ENCODE peak calls at places on chromosomes 1 and 21, in six cellular contexts. One of them, this sample, is unnamed.

GRCh38 chr1:95207223-95207935 is 26.6 kb upstream of the RWDD3 start:
- DNase-seq in MM.1S: no peak
- DNase-seq in neural progenitor cell: no peak
- DNase-seq in SK-N-SH: peak; percentile 35
- DNase-seq in GM23248: no peak
- DNase-seq in HCT116: no peak
- DNase-seq in this sample: no peak

GRCh38 chr1:9561429-9561828 is 22.2 kb downstream of the SLC25A33 start:
- DNase-seq in MM.1S: no peak
- DNase-seq in neural progenitor cell: no peak
- DNase-seq in SK-N-SH: peak; percentile 30
- DNase-seq in GM23248: peak; percentile 99
- DNase-seq in HCT116: no peak
- DNase-seq in this sample: peak; percentile 80

GRCh38 chr1:47779613-47780012 is 217.6 kb downstream of the TRABD2B start:
- DNase-seq in MM.1S: no peak
- DNase-seq in neural progenitor cell: no peak
- DNase-seq in SK-N-SH: no peak
- DNase-seq in GM23248: no peak
- DNase-seq in HCT116: no peak
- DNase-seq in this sample: no peak

GRCh38 chr1:19372136-19372514 is 60.0 kb downstream of the SLC66A1 start:
- DNase-seq in MM.1S: no peak
- DNase-seq in neural progenitor cell: no peak
- DNase-seq in SK-N-SH: peak; percentile 86
- DNase-seq in GM23248: peak; percentile 68
- DNase-seq in HCT116: no peak
- DNase-seq in this sample: no peak

GRCh38 chr1:9758559-9759121 is 65.1 kb downstream of the CLSTN1 start:
- DNase-seq in MM.1S: no peak
- DNase-seq in neural progenitor cell: no peak
- DNase-seq in SK-N-SH: no peak
- DNase-seq in GM23248: no peak
- DNase-seq in HCT116: no peak
- DNase-seq in this sample: peak; percentile 5

GRCh38 chr1:46983825-46984586 is 39.5 kb upstream of the CYP4X1 start:
- DNase-seq in MM.1S: no peak
- DNase-seq in neural progenitor cell: no peak
- DNase-seq in SK-N-SH: no peak
- DNase-seq in GM23248: peak; percentile 4
- DNase-seq in HCT116: no peak
- DNase-seq in this sample: no peak

GRCh38 chr1:228650141-228650540 is 85.1 kb upstream of the RHOU start:
- DNase-seq in MM.1S: no peak
- DNase-seq in neural progenitor cell: peak; percentile 65
- DNase-seq in SK-N-SH: no peak
- DNase-seq in GM23248: no peak
- DNase-seq in HCT116: no peak
- DNase-seq in this sample: no peak

GRCh38 chr1:1204425-1204920 is 1.9 kb downstream of the TNFRSF18 start:
- DNase-seq in MM.1S: no peak
- DNase-seq in neural progenitor cell: no peak
- DNase-seq in SK-N-SH: peak; percentile 24
- DNase-seq in GM23248: no peak
- DNase-seq in HCT116: no peak
- DNase-seq in this sample: no peak

GRCh38 chr21:44767834-44768831 is 33.5 kb downstream of the UBE2G2 start:
- DNase-seq in MM.1S: no peak
- DNase-seq in neural progenitor cell: peak; percentile 59
- DNase-seq in SK-N-SH: no peak
- DNase-seq in GM23248: no peak
- DNase-seq in HCT116: no peak
- DNase-seq in this sample: no peak

GRCh38 chr21:46622226-46622625 is 13.2 kb upstream of the PRMT2 start:
- DNase-seq in MM.1S: no peak
- DNase-seq in neural progenitor cell: peak; percentile 81
- DNase-seq in SK-N-SH: no peak
- DNase-seq in GM23248: no peak
- DNase-seq in HCT116: no peak
- DNase-seq in this sample: no peak
- TF ChIP-seq EZH2phosphoT487 in MM.1S: no peak
- TF ChIP-seq EZH2phosphoT487 in neural progenitor cell: no peak
- TF ChIP-seq EZH2phosphoT487 in SK-N-SH: no peak
- TF ChIP-seq EZH2phosphoT487 in GM23248: no peak
- TF ChIP-seq EZH2phosphoT487 in HCT116: no peak
- TF ChIP-seq EZH2phosphoT487 in this sample: no peak

DNA sequence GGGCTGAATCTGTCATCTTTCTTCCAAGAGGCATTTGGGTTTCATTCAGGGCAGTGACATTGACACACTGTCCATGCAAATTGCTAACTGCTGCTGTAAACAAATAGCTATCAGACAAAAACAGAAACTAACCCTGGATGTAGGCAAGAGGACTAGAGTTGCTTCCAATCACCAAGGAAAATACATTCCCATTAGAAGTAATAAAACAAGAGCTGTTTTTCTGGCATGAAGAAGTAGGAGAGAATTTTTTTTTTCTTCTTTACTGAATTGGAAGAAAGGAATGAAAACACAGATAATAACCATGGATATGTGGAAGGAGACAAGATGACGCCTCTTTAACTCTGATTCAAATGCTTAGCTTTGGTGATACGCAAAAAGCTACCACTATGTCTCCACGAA is 58.9 kb upstream of the TBX15 start:
- DNase-seq in MM.1S: no peak
- DNase-seq in neural progenitor cell: no peak
- DNase-seq in SK-N-SH: no peak
- DNase-seq in GM23248: peak; percentile 88
- DNase-seq in HCT116: no peak
- DNase-seq in this sample: no peak
- H3K9ac ChIP-seq in MM.1S: no peak overlapping the region
- H3K9ac ChIP-seq in neural progenitor cell: no peak overlapping the region
- H3K9ac ChIP-seq in SK-N-SH: no peak overlapping the region
- H3K9ac ChIP-seq in GM23248: peak overlapping the region; percentile 86
- H3K9ac ChIP-seq in HCT116: no peak overlapping the region
- H3K9ac ChIP-seq in this sample: no peak overlapping the region

GRCh38 chr1:36085126-36085525 is 1.2 kb downstream of the TEKT2 start:
- DNase-seq in MM.1S: no peak
- DNase-seq in neural progenitor cell: no peak
- DNase-seq in SK-N-SH: no peak
- DNase-seq in GM23248: no peak
- DNase-seq in HCT116: no peak
- DNase-seq in this sample: no peak

GRCh38 chr1:36085686-36086526 is 2.0 kb downstream of the TEKT2 start:
- DNase-seq in MM.1S: no peak
- DNase-seq in neural progenitor cell: no peak
- DNase-seq in SK-N-SH: no peak
- DNase-seq in GM23248: no peak
- DNase-seq in HCT116: no peak
- DNase-seq in this sample: no peak

GRCh38 chr1:36083635-36084501 is at the start of gene TEKT2:
- DNase-seq in MM.1S: no peak
- DNase-seq in neural progenitor cell: peak; percentile 96
- DNase-seq in SK-N-SH: peak; percentile 96
- DNase-seq in GM23248: peak; percentile 40
- DNase-seq in HCT116: no peak
- DNase-seq in this sample: no peak

GRCh38 chr1:36083219-36083618 is 675 bp upstream of the TEKT2 start:
- DNase-seq in MM.1S: no peak
- DNase-seq in neural progenitor cell: no peak
- DNase-seq in SK-N-SH: no peak
- DNase-seq in GM23248: no peak
- DNase-seq in HCT116: no peak
- DNase-seq in this sample: no peak

DNA sequence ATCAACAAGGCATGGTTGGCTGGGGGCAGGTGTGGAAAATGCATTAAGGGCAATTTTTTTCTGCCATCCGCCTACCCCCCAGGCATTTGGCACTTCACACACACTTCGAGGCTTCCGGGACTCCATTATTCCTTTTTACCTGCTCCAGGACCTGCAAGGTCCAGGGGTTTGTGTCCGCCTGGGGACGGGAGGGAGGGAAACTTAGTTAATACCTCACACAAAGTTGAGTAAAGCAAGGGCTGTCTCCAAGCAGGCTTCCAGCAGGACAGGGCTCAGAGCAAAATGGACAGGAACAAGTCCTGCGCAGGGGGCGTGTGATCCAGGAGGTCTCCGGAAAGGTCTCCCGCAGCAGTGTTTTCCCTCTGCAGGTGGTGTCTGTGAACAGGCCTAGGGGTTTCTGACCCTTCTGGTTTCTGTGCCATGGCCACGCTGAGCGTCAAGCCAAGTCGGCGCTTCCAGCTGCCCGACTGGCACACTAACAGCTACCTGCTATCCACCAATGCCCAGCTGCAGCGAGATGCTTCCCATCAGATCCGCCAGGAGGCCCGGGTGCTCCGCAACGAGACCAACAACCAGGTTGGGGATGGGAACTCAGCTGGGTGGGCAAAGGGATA is 715 bp downstream of the TEKT2 start:
- DNase-seq in MM.1S: no peak
- DNase-seq in neural progenitor cell: peak; percentile 46
- DNase-seq in SK-N-SH: no peak
- DNase-seq in GM23248: peak; percentile 14
- DNase-seq in HCT116: no peak
- DNase-seq in this sample: no peak
- TF ChIP-seq EZH2phosphoT487 in MM.1S: no peak
- TF ChIP-seq EZH2phosphoT487 in neural progenitor cell: no peak
- TF ChIP-seq EZH2phosphoT487 in SK-N-SH: no peak
- TF ChIP-seq EZH2phosphoT487 in GM23248: no peak
- TF ChIP-seq EZH2phosphoT487 in HCT116: no peak
- TF ChIP-seq EZH2phosphoT487 in this sample: no peak

DNA sequence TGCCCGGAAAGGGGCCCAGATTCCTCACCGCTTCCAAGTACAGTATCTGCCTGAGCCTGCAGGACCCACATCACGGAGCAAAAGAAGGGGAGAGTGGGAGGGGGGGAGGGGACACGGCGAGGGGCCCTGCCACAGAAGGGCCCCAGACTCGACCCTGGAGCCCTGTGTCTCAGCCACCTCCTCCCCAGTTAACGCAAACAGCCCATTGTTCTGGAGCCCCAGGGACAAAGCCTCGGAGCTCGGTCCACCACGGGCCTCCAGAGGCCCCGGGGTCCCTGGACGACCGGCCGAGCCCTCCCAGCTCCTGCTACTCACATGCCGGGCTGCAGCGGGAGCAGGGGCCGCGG is 512 bp downstream of the MEGF6 start:
- DNase-seq in MM.1S: no peak
- DNase-seq in neural progenitor cell: no peak
- DNase-seq in SK-N-SH: no peak
- DNase-seq in GM23248: no peak
- DNase-seq in HCT116: no peak
- DNase-seq in this sample: no peak
- H3K9ac ChIP-seq in MM.1S: no peak overlapping the region
- H3K9ac ChIP-seq in neural progenitor cell: peak overlapping the region; percentile 30
- H3K9ac ChIP-seq in SK-N-SH: no peak overlapping the region
- H3K9ac ChIP-seq in GM23248: no peak overlapping the region
- H3K9ac ChIP-seq in HCT116: peak overlapping the region; percentile 73
- H3K9ac ChIP-seq in this sample: no peak overlapping the region

GRCh38 chr1:159444507-159444906 is 5.0 kb downstream of the OR10J1 start:
- DNase-seq in MM.1S: no peak
- DNase-seq in neural progenitor cell: no peak
- DNase-seq in SK-N-SH: no peak
- DNase-seq in GM23248: no peak
- DNase-seq in HCT116: no peak
- DNase-seq in this sample: no peak

GRCh38 chr1:159442428-159442827 is 2.9 kb downstream of the OR10J1 start:
- DNase-seq in MM.1S: no peak
- DNase-seq in neural progenitor cell: no peak
- DNase-seq in SK-N-SH: no peak
- DNase-seq in GM23248: no peak
- DNase-seq in HCT116: no peak
- DNase-seq in this sample: no peak

GRCh38 chr1:159443063-159443750 is 3.7 kb downstream of the OR10J1 start:
- DNase-seq in MM.1S: no peak
- DNase-seq in neural progenitor cell: no peak
- DNase-seq in SK-N-SH: no peak
- DNase-seq in GM23248: no peak
- DNase-seq in HCT116: no peak
- DNase-seq in this sample: no peak

DNA sequence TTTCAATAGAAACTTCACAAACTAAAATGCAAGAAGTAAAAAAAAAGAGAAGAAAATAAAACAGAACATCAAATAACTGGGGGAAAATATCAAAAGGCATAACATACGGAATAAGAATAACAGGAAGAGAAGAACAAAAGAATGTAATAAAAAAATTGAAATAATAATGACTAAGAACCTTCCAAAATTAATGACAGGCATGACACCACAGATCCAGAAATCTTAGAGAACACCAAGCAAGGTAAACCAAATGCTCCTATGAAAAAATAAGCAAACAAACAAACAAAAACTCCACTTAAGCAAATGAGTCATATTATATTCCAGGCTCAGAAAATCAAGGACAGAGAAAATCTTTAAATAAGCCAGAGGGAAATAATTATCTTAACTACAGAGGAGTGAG is 8.7 kb downstream of the OR10J1 start:
- DNase-seq in MM.1S: no peak
- DNase-seq in neural progenitor cell: no peak
- DNase-seq in SK-N-SH: no peak
- DNase-seq in GM23248: no peak
- DNase-seq in HCT116: no peak
- DNase-seq in this sample: no peak
- TF ChIP-seq EZH2phosphoT487 in MM.1S: no peak
- TF ChIP-seq EZH2phosphoT487 in neural progenitor cell: no peak
- TF ChIP-seq EZH2phosphoT487 in SK-N-SH: no peak
- TF ChIP-seq EZH2phosphoT487 in GM23248: no peak
- TF ChIP-seq EZH2phosphoT487 in HCT116: no peak
- TF ChIP-seq EZH2phosphoT487 in this sample: no peak

DNA sequence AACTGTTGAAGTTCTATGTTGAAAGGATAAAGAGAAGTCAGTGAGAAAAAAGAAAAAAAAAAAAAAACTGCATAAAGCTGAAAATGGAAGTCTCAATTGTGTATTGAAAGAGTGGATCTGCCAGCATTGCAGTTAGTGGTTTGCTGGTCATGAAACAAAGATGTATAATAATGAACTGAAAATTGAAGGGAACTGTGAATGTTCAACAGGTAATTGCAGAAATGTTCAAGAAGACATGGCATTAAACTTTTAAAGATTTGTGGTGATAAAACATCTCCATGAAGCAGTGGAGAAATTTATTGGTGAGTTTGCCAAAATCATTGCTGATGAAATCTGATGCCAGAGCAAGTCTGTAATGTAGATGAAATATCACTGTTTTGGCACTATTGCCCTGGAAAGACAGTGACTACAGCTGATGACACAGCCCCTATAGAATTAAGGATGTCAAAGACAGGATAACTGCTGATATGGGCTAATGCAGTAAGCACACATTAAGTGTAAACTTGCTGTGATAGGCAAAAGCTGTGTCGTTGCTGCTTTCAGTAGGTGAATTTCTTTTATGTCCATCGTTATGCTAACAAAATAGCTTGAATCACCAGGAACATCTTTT is 71.0 kb downstream of the RD3 start:
- DNase-seq in MM.1S: no peak
- DNase-seq in neural progenitor cell: no peak
- DNase-seq in SK-N-SH: no peak
- DNase-seq in GM23248: peak; percentile 65
- DNase-seq in HCT116: no peak
- DNase-seq in this sample: no peak
- H3K9ac ChIP-seq in MM.1S: no peak overlapping the region
- H3K9ac ChIP-seq in neural progenitor cell: no peak overlapping the region
- H3K9ac ChIP-seq in SK-N-SH: no peak overlapping the region
- H3K9ac ChIP-seq in GM23248: peak overlapping the region; percentile 8
- H3K9ac ChIP-seq in HCT116: no peak overlapping the region
- H3K9ac ChIP-seq in this sample: no peak overlapping the region

This sample was measured in PC-3.